ENCODE peak calls at places on chromosomes 3 and 15, in seven cellular contexts. G, C, B, F, P, S and D are unnamed samples.

GRCh38 chr15:28128036-28128435 is 28.9 kb upstream of the OCA2 start:
- DNase-seq in G (no peak), C (no peak), B (no peak), F (no peak), P (no peak), S (no peak), D (no peak)

GRCh38 chr3:178139116-178139515 is 397.1 kb upstream of the KCNMB2 start:
- DNase-seq in G (no peak), C (no peak), B (no peak), F (no peak), P (no peak), S (no peak), D (no peak)

GRCh38 chr15:52078876-52079700 is 33.5 kb downstream of the BCL2L10 start:
- DNase-seq in G (peak; percentile 96), C (peak; percentile 71), B (no peak), F (peak; percentile 73), P (peak; percentile 54), S (peak; percentile 59), D (peak; percentile 79)

GRCh38 chr15:41476416-41477048 is 17.1 kb upstream of the ITPKA start:
- DNase-seq in G (no peak), C (no peak), B (no peak), F (no peak), P (no peak), S (no peak), D (no peak)

GRCh38 chr3:23712656-23713559 is 92.8 kb upstream of the UBE2E1 start:
- DNase-seq in G (peak; percentile 68), C (peak; percentile 69), B (no peak), F (no peak), P (no peak), S (no peak), D (no peak)

GRCh38 chr3:127383656-127384179 is 95.9 kb upstream of the PRR20G start:
- DNase-seq in G (no peak), C (no peak), B (no peak), F (no peak), P (no peak), S (no peak), D (no peak)

GRCh38 chr15:74159773-74160172 is 13.7 kb upstream of the ISLR start:
- DNase-seq in G (no peak), C (peak; percentile 39), B (no peak), F (no peak), P (no peak), S (no peak), D (no peak)

GRCh38 chr15:74396445-74397238 is 29.2 kb upstream of the CYP11A1 start:
- DNase-seq in G (no peak), C (no peak), B (peak; percentile 93), F (no peak), P (peak; percentile 89), S (peak; percentile 84), D (no peak)

GRCh38 chr15:70264014-70264492 is 166.3 kb upstream of the TLE3 start:
- DNase-seq in G (no peak), C (peak; percentile 78), B (no peak), F (no peak), P (no peak), S (no peak), D (no peak)

GRCh38 chr3:97952280-97952679 is 20.0 kb downstream of the RIOX2 start:
- DNase-seq in G (no peak), C (no peak), B (no peak), F (no peak), P (no peak), S (no peak), D (no peak)

GRCh38 chr3:123282461-123282860 is 80.7 kb downstream of the SEC22A start:
- DNase-seq in G (peak; percentile 48), C (no peak), B (no peak), F (no peak), P (no peak), S (no peak), D (no peak)

GRCh38 chr3:48694610-48695051 is 8.9 kb upstream of the NCKIPSD start:
- DNase-seq in G (no peak), C (peak; percentile 41), B (no peak), F (no peak), P (peak; percentile 32), S (no peak), D (no peak)

GRCh38 chr3:56954125-56954524 is 106.3 kb upstream of the SPATA12 start:
- DNase-seq in G (no peak), C (no peak), B (no peak), F (no peak), P (no peak), S (no peak), D (no peak)

GRCh38 chr15:73926191-73927002 is at the start of gene LOXL1:
- DNase-seq in G (peak; percentile 80), C (no peak), B (no peak), F (peak; percentile 48), P (peak; percentile 19), S (peak; percentile 23), D (no peak)

GRCh38 chr3:50138266-50139230 is 16.6 kb upstream of the SEMA3F start:
- DNase-seq in G (peak; percentile 71), C (peak; percentile 51), B (no peak), F (no peak), P (no peak), S (no peak), D (no peak)

GRCh38 chr15:72515591-72516389 is 41.7 kb downstream of the ARIH1 start:
- DNase-seq in G (no peak), C (no peak), B (no peak), F (no peak), P (no peak), S (no peak), D (no peak)

GRCh38 chr3:9947025-9947995 is 4.9 kb downstream of the PRRT3 start:
- DNase-seq in G (peak; percentile 86), C (peak; percentile 85), B (no peak), F (no peak), P (peak; percentile 74), S (peak; percentile 76), D (no peak)

GRCh38 chr3:116176974-116177555 is 268.2 kb downstream of the LSAMP start:
- DNase-seq in G (no peak), C (no peak), B (no peak), F (no peak), P (no peak), S (no peak), D (no peak)

GRCh38 chr3:181713300-181713647 is 1.5 kb downstream of the SOX2 start:
- DNase-seq in G (no peak), C (no peak), B (no peak), F (no peak), P (no peak), S (no peak), D (no peak)

GRCh38 chr15:74130089-74130848 is at the start of gene ISLR2:
- DNase-seq in G (no peak), C (peak; percentile 87), B (no peak), F (no peak), P (no peak), S (no peak), D (no peak)

GRCh38 chr3:31946484-31947081 is 34.5 kb downstream of the OSBPL10 start:
- DNase-seq in G (no peak), C (no peak), B (no peak), F (no peak), P (no peak), S (no peak), D (no peak)

GRCh38 chr15:47987908-47988532 is 132.8 kb upstream of the SLC24A5 start:
- DNase-seq in G (no peak), C (peak; percentile 45), B (peak; percentile 38), F (no peak), P (peak; percentile 0), S (peak; percentile 35), D (peak; percentile 75)

GRCh38 chr15:97234841-97235240 is 725.7 kb upstream of the ARRDC4 start:
- DNase-seq in G (no peak), C (no peak), B (no peak), F (no peak), P (no peak), S (no peak), D (no peak)

GRCh38 chr3:27357665-27358258 is 11.4 kb downstream of the NEK10 start:
- DNase-seq in G (peak; percentile 55), C (peak; percentile 39), B (no peak), F (peak; percentile 17), P (peak; percentile 59), S (peak; percentile 74), D (no peak)

GRCh38 chr3:190323241-190323617 is 983 bp upstream of the CLDN1 start:
- DNase-seq in G (no peak), C (no peak), B (no peak), F (no peak), P (no peak), S (no peak), D (no peak)

GRCh38 chr15:63156708-63157065 is 590 bp downstream of the RPS27L start:
- DNase-seq in G (no peak), C (peak; percentile 31), B (no peak), F (peak; percentile 32), P (no peak), S (peak; percentile 25), D (peak; percentile 24)

DNA sequence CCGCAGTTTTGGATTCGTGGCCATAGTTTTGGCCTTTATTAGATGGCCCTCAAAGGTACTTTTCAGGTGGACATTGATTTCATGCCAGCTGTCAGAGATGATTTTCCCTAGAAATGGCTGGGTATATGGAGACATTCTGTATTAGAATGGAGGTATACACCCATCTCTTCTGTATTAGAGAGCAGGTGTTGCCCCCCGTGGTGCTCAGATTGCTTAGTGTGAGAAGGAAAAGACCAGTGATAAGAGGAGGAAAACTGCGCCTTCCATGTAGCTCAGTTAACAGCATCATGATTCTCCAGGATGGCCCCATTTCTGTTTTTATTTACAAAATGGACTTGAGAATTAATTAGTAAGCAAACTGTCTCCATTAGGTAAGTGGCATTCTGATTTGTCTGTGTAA is 145.9 kb downstream of the IGF1R start:
- DNase-seq in G (no peak), C (no peak), B (no peak), F (no peak), P (no peak), S (no peak), D (no peak)
- TF ChIP-seq JUND in G (no peak), C (no peak), B (no peak), F (no peak), P (no peak), S (no peak), D (no peak)

GRCh38 chr3:12423918-12424634 is 60.2 kb upstream of the TSEN2 start:
- DNase-seq in G (peak; percentile 7), C (peak; percentile 40), B (no peak), F (no peak), P (no peak), S (no peak), D (no peak)
- TF ChIP-seq JUND in G (no peak), C (no peak), B (no peak), F (no peak), P (no peak), S (no peak), D (no peak)

GRCh38 chr3:105837143-105837740 is 31.6 kb downstream of the CBLB start:
- DNase-seq in G (no peak), C (no peak), B (peak; percentile 97), F (no peak), P (no peak), S (no peak), D (no peak)
- TF ChIP-seq JUND in G (no peak), C (no peak), B (peak; percentile 63), F (no peak), P (no peak), S (no peak), D (no peak)

DNA sequence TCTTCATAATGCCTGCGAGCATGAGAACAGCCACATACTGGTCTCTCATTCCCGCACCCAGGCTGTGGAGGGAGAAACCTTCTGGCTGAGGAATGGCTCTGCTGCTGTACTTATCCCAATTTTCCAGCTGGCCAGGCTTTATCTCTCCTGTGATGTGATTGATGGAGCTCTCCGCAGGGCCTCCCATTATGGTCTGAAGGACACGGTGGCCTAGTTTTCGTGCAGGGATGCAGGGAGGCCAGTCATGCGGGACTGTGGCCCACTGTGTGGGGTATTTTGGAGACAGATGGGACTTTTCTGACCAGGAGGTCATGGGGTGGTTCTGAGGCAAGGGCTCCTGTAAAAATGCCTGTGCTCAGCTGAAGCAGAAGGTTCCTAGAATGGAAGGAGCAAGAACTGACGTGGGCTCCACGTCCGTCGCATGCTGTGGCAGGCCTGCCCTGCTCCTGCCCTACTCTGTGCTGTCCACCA is 251.5 kb downstream of the PLCL2 start:
- DNase-seq in G (no peak), C (peak; percentile 38), B (no peak), F (no peak), P (no peak), S (no peak), D (no peak)
- TF ChIP-seq JUND in G (no peak), C (no peak), B (no peak), F (no peak), P (no peak), S (no peak), D (no peak)